ENCODE peak calls at places on chromosomes 2 and 18, in four cellular contexts. One of them, this sample, is unnamed.

GRCh38 chr18:13889661-13890060 is 25.7 kb downstream of the MC2R start:
- DNase-seq in H1: no peak
- DNase-seq in H9: no peak
- DNase-seq in IMR-90: no peak
- DNase-seq in this sample: no peak

GRCh38 chr2:134739879-134740301 is 21.1 kb upstream of the TMEM163 start:
- DNase-seq in H1: no peak
- DNase-seq in H9: no peak
- DNase-seq in IMR-90: peak
- DNase-seq in this sample: no peak

GRCh38 chr2:73716518-73717250 is 20.5 kb downstream of the TPRKB start:
- DNase-seq in H9: no peak
- DNase-seq in H1: no peak
- DNase-seq in IMR-90: peak
- DNase-seq in this sample: no peak

GRCh38 chr2:191030521-191031154 is 16.7 kb upstream of the STAT1 start:
- DNase-seq in H1: no peak
- DNase-seq in IMR-90: peak
- DNase-seq in H9: no peak
- DNase-seq in this sample: peak

GRCh38 chr2:190507135-190507534 is 27.4 kb downstream of the NEMP2 start:
- DNase-seq in IMR-90: no peak
- DNase-seq in H1: no peak
- DNase-seq in H9: no peak
- DNase-seq in this sample: no peak

GRCh38 chr2:201984800-201985525 is 48.7 kb upstream of the FZD7 start:
- DNase-seq in IMR-90: no peak
- DNase-seq in H9: no peak
- DNase-seq in H1: no peak
- DNase-seq in this sample: no peak

GRCh38 chr2:127089466-127090235 is 17.3 kb downstream of the BIN1 start:
- DNase-seq in H9: no peak
- DNase-seq in H1: no peak
- DNase-seq in IMR-90: no peak
- DNase-seq in this sample: no peak

GRCh38 chr2:178700922-178701342 is 106.3 kb downstream of the TTN start:
- DNase-seq in H1: no peak
- DNase-seq in IMR-90: peak
- DNase-seq in H9: no peak
- DNase-seq in this sample: peak

GRCh38 chr2:208112969-208113368 is 11.4 kb downstream of the CRYGD start:
- DNase-seq in IMR-90: no peak
- DNase-seq in H1: peak
- DNase-seq in H9: peak
- DNase-seq in this sample: peak

GRCh38 chr2:3655871-3656761 is 1.9 kb upstream of the ALLC start:
- DNase-seq in H9: no peak
- DNase-seq in IMR-90: no peak
- DNase-seq in H1: no peak
- DNase-seq in this sample: no peak
- H3K56ac ChIP-seq in H9: no peak
- H3K56ac ChIP-seq in IMR-90: no peak
- H3K56ac ChIP-seq in H1: no peak
- H3K56ac ChIP-seq in this sample: no peak

GRCh38 chr2:215695876-215696275 is 260.0 kb upstream of the FN1 start:
- DNase-seq in H9: no peak
- DNase-seq in H1: no peak
- DNase-seq in IMR-90: peak
- DNase-seq in this sample: no peak

GRCh38 chr2:215692387-215693079 is 256.7 kb upstream of the FN1 start:
- DNase-seq in H9: no peak
- DNase-seq in IMR-90: peak
- DNase-seq in H1: no peak
- DNase-seq in this sample: no peak

GRCh38 chr2:215691346-215691745 is 255.5 kb upstream of the FN1 start:
- DNase-seq in IMR-90: no peak
- DNase-seq in H1: no peak
- DNase-seq in H9: no peak
- DNase-seq in this sample: no peak

GRCh38 chr2:215693269-215693998 is 257.6 kb upstream of the FN1 start:
- DNase-seq in IMR-90: peak
- DNase-seq in H9: no peak
- DNase-seq in H1: no peak
- DNase-seq in this sample: peak

DNA sequence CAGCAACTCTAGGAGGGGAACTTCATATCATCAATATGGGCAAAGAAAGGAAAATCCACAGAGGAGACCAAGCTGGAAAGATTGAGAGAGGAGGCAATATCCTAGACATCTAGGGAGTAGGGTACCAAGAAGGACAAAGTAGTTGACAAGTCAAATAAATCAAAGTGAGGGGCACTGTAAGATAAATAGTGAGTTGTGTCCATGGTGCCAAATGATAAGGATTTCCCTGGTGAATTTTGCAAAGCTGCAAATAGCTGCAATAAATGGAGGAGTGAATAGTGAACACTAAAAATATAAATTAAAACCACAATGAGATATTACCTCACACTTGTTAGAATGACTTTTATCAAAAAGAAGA is 258.1 kb upstream of the FN1 start:
- DNase-seq in H1: no peak
- DNase-seq in H9: no peak
- DNase-seq in IMR-90: no peak
- DNase-seq in this sample: no peak
- H2BK5ac ChIP-seq in H1: no peak
- H2BK5ac ChIP-seq in H9: no peak
- H2BK5ac ChIP-seq in IMR-90: peak
- H2BK5ac ChIP-seq in this sample: no peak

GRCh38 chr2:104863585-104864279 is 9.8 kb downstream of the POU3F3 start:
- DNase-seq in IMR-90: no peak
- DNase-seq in H9: peak
- DNase-seq in H1: peak
- DNase-seq in this sample: peak
- H3K56ac ChIP-seq in IMR-90: no peak
- H3K56ac ChIP-seq in H9: no peak
- H3K56ac ChIP-seq in H1: no peak
- H3K56ac ChIP-seq in this sample: peak

DNA sequence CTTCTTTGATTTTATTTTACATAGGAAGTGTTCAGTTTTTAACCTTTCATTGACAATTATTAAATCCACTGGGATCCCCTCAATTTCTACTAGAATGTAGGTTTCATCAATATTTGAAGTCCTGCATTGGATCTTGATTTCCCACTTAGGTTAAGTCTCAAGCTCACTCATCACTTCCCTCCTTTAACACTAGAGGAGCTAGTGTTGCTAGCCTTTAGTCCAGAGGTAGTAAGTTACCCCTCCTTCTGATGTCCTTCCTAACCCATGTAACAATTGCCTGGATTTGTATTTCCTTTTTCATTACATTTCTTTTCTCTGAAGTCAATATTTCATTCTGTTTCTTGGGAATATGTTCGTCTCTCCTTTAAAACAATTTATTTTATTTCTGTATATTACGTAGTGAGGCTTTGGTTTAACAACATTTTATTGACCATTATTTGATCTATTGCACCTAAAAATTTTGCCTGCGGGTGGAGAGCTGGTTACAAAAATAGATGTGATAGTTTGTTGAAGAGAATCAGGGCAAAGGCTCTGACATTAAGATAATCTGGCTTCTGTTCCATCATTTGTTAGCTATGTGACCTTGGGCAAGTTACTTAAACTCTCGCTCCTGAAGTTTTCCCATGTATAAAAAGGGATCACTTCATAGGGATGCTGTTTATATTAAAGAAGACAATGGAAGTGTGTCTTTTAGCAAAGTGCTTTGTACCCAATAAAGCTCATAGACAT is 833.0 kb downstream of the SLC4A3 start:
- DNase-seq in IMR-90: peak
- DNase-seq in H9: no peak
- DNase-seq in H1: no peak
- DNase-seq in this sample: peak
- H2BK5ac ChIP-seq in IMR-90: no peak
- H2BK5ac ChIP-seq in H9: no peak
- H2BK5ac ChIP-seq in H1: no peak
- H2BK5ac ChIP-seq in this sample: no peak

GRCh38 chr2:15871239-15871783 is 69.0 kb upstream of the MYCN start:
- DNase-seq in H9: no peak
- DNase-seq in H1: no peak
- DNase-seq in IMR-90: no peak
- DNase-seq in this sample: no peak

GRCh38 chr2:15869871-15870270 is 70.5 kb upstream of the MYCN start:
- DNase-seq in IMR-90: no peak
- DNase-seq in H1: no peak
- DNase-seq in H9: no peak
- DNase-seq in this sample: no peak

GRCh38 chr2:15868704-15869103 is 71.6 kb upstream of the MYCN start:
- DNase-seq in H1: no peak
- DNase-seq in IMR-90: no peak
- DNase-seq in H9: no peak
- DNase-seq in this sample: no peak

GRCh38 chr2:15869396-15869795 is 71.0 kb upstream of the MYCN start:
- DNase-seq in H9: no peak
- DNase-seq in IMR-90: no peak
- DNase-seq in H1: no peak
- DNase-seq in this sample: no peak

DNA sequence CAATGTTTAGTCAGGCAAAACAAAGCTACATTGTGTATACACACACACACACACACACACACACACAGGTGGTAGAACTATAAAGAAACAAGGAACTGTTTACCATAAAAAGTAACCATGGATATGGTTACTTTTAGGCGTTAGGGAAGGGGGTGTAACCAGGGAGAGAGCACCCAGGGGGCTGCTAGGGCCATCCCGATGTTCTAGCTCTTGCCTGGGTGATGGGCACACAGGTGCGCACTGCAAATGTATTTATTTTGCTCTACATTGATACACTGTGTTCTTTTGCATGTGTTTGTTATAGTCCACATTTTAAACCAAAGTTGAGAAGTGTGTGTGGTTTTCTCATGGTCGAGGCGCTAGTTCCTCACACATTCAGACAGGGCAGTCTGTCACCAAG is 69.8 kb upstream of the MYCN start:
- DNase-seq in H1: no peak
- DNase-seq in H9: no peak
- DNase-seq in IMR-90: no peak
- DNase-seq in this sample: no peak
- H3K56ac ChIP-seq in H1: no peak
- H3K56ac ChIP-seq in H9: no peak
- H3K56ac ChIP-seq in IMR-90: no peak
- H3K56ac ChIP-seq in this sample: no peak

GRCh38 chr2:240586198-240586918 is at the start of gene CAPN10:
- DNase-seq in H1: peak
- DNase-seq in H9: peak
- DNase-seq in IMR-90: peak
- DNase-seq in this sample: peak

GRCh38 chr2:240585101-240585500 is 1.4 kb upstream of the CAPN10 start:
- DNase-seq in IMR-90: no peak
- DNase-seq in H1: no peak
- DNase-seq in H9: no peak
- DNase-seq in this sample: no peak

GRCh38 chr2:240586919-240587800 is 626 bp downstream of the CAPN10 start:
- DNase-seq in H9: peak
- DNase-seq in IMR-90: no peak
- DNase-seq in H1: no peak
- DNase-seq in this sample: peak

GRCh38 chr2:240584486-240585031 is 2.0 kb upstream of the CAPN10 start:
- DNase-seq in H1: no peak
- DNase-seq in H9: peak
- DNase-seq in IMR-90: no peak
- DNase-seq in this sample: peak

GRCh38 chr2:240585681-240586197 is 795 bp upstream of the CAPN10 start:
- DNase-seq in H1: no peak
- DNase-seq in H9: no peak
- DNase-seq in IMR-90: no peak
- DNase-seq in this sample: no peak
- H2BK5ac ChIP-seq in H1: no peak
- H2BK5ac ChIP-seq in H9: no peak
- H2BK5ac ChIP-seq in IMR-90: peak
- H2BK5ac ChIP-seq in this sample: no peak

GRCh38 chr2:101732773-101733256 is 35.3 kb downstream of the MAP4K4 start:
- DNase-seq in H9: no peak
- DNase-seq in IMR-90: no peak
- DNase-seq in H1: no peak
- DNase-seq in this sample: no peak
- H3K56ac ChIP-seq in H9: no peak
- H3K56ac ChIP-seq in IMR-90: no peak
- H3K56ac ChIP-seq in H1: no peak
- H3K56ac ChIP-seq in this sample: no peak

DNA sequence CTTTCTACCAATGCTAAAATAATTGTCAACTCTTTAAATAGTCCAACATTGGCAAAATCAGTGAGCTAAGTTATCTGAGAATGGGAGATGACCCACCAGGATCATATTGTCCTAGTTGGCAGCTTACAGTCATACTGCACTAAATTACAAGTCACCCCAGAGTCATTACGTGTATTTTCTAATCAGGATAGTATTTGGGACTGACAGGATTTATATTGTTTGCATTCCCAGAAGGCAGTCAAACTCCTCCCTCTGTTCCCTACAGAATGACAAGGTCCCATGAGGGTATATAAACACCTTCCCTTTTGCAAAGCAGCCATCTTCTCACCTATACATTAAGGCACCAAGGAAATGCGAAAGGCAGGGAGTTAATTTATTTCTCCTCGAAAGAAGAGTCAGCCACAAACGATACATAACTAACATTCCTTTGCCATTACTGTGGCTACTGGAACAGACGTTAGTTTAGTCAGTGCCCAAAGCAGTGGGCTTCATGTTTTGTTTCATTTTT is 125.3 kb downstream of the ANTXR1 start:
- DNase-seq in IMR-90: peak
- DNase-seq in H9: no peak
- DNase-seq in H1: no peak
- DNase-seq in this sample: peak
- H2BK5ac ChIP-seq in IMR-90: peak
- H2BK5ac ChIP-seq in H9: no peak
- H2BK5ac ChIP-seq in H1: no peak
- H2BK5ac ChIP-seq in this sample: no peak

DNA sequence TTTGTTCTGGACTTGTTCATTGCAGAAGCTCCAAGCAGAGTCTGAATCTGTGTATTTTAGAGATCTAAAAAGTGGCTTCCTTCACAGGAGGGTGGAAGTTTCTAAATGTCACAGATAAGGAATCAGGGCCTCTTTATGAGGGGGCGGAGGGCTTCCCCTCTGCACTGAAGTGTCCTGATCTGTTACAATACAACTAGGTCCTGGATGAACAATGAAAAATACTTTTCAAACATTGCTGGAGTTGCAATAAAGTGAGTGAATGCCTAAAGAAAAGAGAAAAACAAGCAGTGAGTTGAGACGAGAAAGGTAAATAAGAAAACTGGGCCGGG is 179.3 kb upstream of the HDAC4 start:
- DNase-seq in H9: no peak
- DNase-seq in IMR-90: no peak
- DNase-seq in H1: no peak
- DNase-seq in this sample: no peak
- H3K56ac ChIP-seq in H9: no peak
- H3K56ac ChIP-seq in IMR-90: no peak
- H3K56ac ChIP-seq in H1: no peak
- H3K56ac ChIP-seq in this sample: no peak

This sample was measured in mesendoderm.